ENCODE peak calls at places on chromosomes 16 and 17, in seven cellular contexts. Z is HFFc6, I is coronary artery, F is upper lobe of left lung, O is H1, X is WTC11, M is lower lobe of right lung. A is an unnamed sample.

GRCh38 chr17:51355314-51356083 is 95.2 kb downstream of the UTP18 start:
- DNase-seq in M (no peak), I (no peak), F (no peak), Z (no peak), O (no peak), X (no peak), A (peak)

GRCh38 chr16:12845282-12845681 is 41.6 kb upstream of the CPPED1 start:
- DNase-seq in X (no peak), O (no peak), F (no peak), Z (no peak), I (no peak), M (no peak), A (no peak)

GRCh38 chr17:36941265-36942021 is 4.2 kb downstream of the LHX1 start:
- DNase-seq in X (peak), F (no peak), O (peak), I (no peak), M (no peak), Z (no peak), A (no peak)

GRCh38 chr16:28863929-28864886 is 565 bp downstream of the SH2B1 start:
- DNase-seq in I (no peak), M (no peak), F (no peak), Z (peak), X (no peak), O (no peak), A (peak)

GRCh38 chr16:450800-451512 is 25.5 kb downstream of the RAB11FIP3 start:
- DNase-seq in M (no peak), O (no peak), I (no peak), X (no peak), Z (no peak), F (no peak), A (no peak)

GRCh38 chr16:64626771-64627170 is 495.1 kb downstream of the CDH11 start:
- DNase-seq in F (no peak), O (no peak), Z (no peak), M (no peak), I (no peak), X (no peak), A (peak)

GRCh38 chr17:31907342-31907975 is 6.0 kb upstream of the UTP6 start:
- DNase-seq in M (no peak), X (no peak), O (no peak), I (no peak), Z (peak), F (no peak), A (peak)

GRCh38 chr16:58111331-58111627 is 17.9 kb downstream of the CFAP20 start:
- DNase-seq in F (no peak), X (no peak), O (no peak), I (no peak), M (no peak), Z (no peak), A (no peak)

GRCh38 chr16:77594057-77594456 is 128.3 kb upstream of the NUDT7 start:
- DNase-seq in M (no peak), Z (no peak), I (no peak), O (no peak), X (no peak), F (no peak), A (no peak)

GRCh38 chr17:74466785-74467158 is 338 bp downstream of the CD300A start:
- DNase-seq in I (no peak), F (no peak), O (no peak), X (no peak), M (no peak), Z (no peak), A (no peak)

GRCh38 chr16:50354629-50355456 is 13.9 kb downstream of the BRD7 start:
- DNase-seq in O (no peak), F (no peak), Z (no peak), I (no peak), X (no peak), M (no peak), A (no peak)

GRCh38 chr17:50059256-50059655 is 3.3 kb downstream of the ITGA3 start:
- DNase-seq in I (no peak), M (no peak), Z (no peak), F (peak), X (no peak), O (no peak), A (no peak)

GRCh38 chr16:53211253-53211652 is 156.5 kb downstream of the CHD9 start:
- DNase-seq in O (no peak), Z (no peak), M (no peak), X (no peak), F (no peak), I (no peak), A (no peak)

GRCh38 chr16:15843635-15844279 is 13.1 kb downstream of the MYH11 start:
- DNase-seq in I (no peak), Z (peak), X (no peak), O (no peak), M (no peak), F (no peak), A (peak)

GRCh38 chr16:30658731-30659506 is 688 bp downstream of the FBRS start:
- DNase-seq in M (peak), I (peak), X (peak), Z (peak), F (peak), O (peak), A (peak)

GRCh38 chr16:30659507-30660423 is 1.5 kb downstream of the FBRS start:
- DNase-seq in O (no peak), I (no peak), M (no peak), X (no peak), F (peak), Z (no peak), A (peak)

GRCh38 chr16:30656388-30656787 is 1.8 kb upstream of the FBRS start:
- DNase-seq in F (no peak), O (no peak), M (no peak), Z (no peak), I (no peak), X (no peak), A (no peak)

GRCh38 chr16:30656974-30657865 is 1.0 kb upstream of the FBRS start:
- DNase-seq in F (peak), X (no peak), O (no peak), I (no peak), M (no peak), Z (no peak), A (no peak)

GRCh38 chr16:30657866-30658730 is at the start of gene FBRS:
- DNase-seq in F (peak), X (peak), O (peak), Z (peak), I (peak), M (peak), A (peak)
- TF ChIP-seq CTCF in F (peak), X (peak), O (peak), Z (peak), I (peak), M (peak), A (peak)

DNA sequence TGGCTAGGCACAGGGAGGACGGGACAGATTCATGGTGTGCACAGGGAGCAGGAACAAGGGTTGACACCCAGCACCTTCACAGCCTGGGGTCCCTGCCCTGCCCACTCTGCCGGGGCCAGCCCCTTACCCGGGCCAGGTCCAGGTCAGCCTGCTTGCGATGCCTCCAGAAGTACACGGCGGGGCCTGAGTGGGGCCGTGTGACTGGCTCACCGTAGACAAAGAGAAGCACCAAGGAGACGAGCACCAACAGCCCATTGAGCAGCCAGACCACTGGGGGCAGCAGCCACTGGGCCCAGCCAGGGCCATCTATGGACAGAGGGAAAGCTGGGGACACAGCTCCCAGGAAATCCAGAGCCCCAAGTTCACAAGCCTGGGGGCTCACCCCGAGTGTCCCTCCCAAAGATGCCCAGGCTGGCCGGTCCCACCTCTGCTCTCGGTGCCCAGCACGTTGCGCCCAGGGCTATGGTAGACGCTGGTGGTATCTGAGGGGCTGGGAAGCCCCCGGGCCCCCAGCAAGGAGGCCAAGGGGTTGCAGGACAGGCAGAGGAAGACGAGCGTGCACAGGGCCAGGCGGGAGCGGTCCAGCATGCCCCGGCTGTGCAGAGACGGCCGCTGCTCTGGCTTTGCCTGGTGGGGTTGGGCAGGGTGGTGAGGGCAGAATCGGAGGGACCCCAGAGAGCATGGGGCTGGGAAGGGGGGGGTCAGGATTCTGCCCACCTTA is 19.8 kb downstream of the SREBF1 start:
- DNase-seq in M (no peak), F (no peak), Z (no peak), I (no peak), O (no peak), X (no peak), A (no peak)
- TF ChIP-seq CTCF in M (no peak), F (no peak), Z (peak), I (no peak), O (no peak), X (no peak), A (no peak)

DNA sequence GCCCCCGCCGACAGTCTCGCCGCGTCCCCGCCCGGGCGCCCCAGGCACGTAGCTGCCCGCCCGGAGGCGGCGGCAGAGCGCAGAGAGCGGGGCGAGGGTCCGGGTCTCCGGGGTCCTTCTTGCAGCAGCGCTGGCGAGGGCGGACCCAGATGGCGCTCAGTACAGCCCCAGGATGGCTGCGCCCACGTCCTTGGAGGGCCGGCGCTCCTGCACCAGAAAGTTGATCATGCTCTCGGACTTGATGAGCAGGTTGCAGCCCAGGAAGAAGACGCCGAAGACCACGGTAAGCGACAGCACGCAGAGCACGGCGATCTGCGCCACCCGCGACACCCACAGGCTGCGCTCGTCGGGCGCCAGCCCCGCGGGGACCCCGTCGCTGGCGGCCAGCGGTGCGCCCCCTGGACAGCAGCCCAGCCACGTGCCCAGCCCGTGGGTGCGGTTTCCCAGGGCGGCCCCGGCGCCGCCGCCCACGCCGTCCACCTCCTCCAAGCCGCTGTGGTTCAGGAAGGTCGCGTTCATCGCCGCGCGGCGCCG is 497 bp downstream of the RPRML start:
- DNase-seq in Z (no peak), O (peak), M (no peak), F (no peak), I (no peak), X (peak), A (no peak)
- TF ChIP-seq CTCF in Z (no peak), O (no peak), M (no peak), F (no peak), I (no peak), X (no peak), A (no peak)

DNA sequence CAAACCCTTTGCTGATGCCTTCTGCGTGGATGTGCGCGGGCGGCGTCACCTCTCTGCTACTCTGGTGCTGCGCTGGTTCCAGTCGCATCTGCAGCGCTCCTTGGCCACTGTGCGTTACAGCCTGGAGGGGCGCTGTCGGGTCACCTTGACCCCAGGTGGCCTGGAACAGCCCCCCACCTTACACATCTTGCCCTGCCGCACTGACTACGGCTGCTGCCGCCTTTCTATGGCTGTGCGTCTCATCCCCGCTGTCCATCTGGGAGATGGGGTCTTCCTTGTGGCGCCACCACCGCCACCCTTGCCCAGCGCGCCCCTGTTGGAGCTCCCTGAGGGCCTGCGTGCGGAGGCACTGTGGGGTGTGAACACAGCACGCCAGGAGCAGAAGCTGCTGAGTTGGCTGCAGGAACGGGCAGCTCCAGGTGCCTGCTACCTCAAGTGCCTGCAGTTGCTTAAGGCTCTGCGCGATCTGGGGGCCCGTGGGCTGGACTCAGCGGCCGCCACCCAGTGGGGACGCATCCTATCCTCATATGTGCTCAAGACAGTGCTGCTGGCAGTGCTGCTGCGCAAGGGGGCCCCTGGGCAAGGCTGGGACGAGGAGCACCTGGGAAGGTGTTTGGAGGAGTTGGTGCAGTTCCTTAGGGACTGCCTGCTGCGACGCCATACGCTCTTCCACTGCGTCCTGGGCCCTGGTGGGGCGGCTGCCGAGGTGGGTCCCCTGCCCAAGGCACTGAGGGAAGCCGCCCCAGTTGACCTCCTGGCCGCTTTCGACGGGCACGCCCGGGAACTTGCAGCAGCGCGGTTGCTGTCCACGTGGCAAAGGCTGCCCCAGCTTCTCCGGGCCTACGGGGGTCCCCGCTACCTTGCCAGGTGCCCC is 1.6 kb downstream of the ITPRIPL2 start:
- DNase-seq in O (no peak), Z (no peak), I (no peak), X (peak), M (no peak), F (no peak), A (no peak)
- TF ChIP-seq CTCF in O (peak), Z (peak), I (no peak), X (peak), M (peak), F (peak), A (peak)

GRCh38 chr17:35797918-35798317 is 2.5 kb upstream of the MMP28 start:
- DNase-seq in F (no peak), I (no peak), Z (no peak), O (peak), M (no peak), X (no peak), A (no peak)

GRCh38 chr17:35799942-35800341 is 4.5 kb upstream of the MMP28 start:
- DNase-seq in Z (peak), F (peak), I (peak), X (no peak), M (peak), O (no peak), A (peak)

GRCh38 chr17:35804658-35805192 is 4.6 kb upstream of the TAF15 start:
- DNase-seq in I (no peak), M (no peak), X (peak), F (peak), Z (peak), O (no peak), A (peak)

GRCh38 chr17:35797370-35797769 is 1.9 kb upstream of the MMP28 start:
- DNase-seq in Z (no peak), X (no peak), I (no peak), M (no peak), F (no peak), O (peak), A (no peak)

GRCh38 chr17:35801583-35802224 is 6.3 kb upstream of the MMP28 start:
- DNase-seq in X (no peak), I (no peak), O (no peak), M (peak), Z (no peak), F (peak), A (peak)
- TF ChIP-seq CTCF in X (no peak), I (no peak), O (no peak), M (no peak), Z (no peak), F (no peak), A (no peak)

A was measured in AG10803.